ENCODE peak calls at places on chromosomes 4 and X, in eight cellular contexts. P is ovary, W is fibroblast of lung, S is A673, R is cardiac muscle cell, C is body of pancreas, U is uterus, E is HCT116. L is an unnamed sample.
A peak's percentile ranks its signal among the peaks of the same experiment; 100 is the strongest.

GRCh38 chrX:107628662-107629532 is 587 bp downstream of the PRPS1 start:
- DNase-seq in P (peak; percentile 42), W (peak; percentile 33), S (peak; percentile 51), R (peak; percentile 30), C (peak; percentile 33), U (peak; percentile 28), E (no peak), L (peak; percentile 40)

GRCh38 chrX:1491851-1492349 is 39.2 kb upstream of the ASMTL start:
- DNase-seq in P (no peak), W (no peak), S (peak; percentile 72), R (peak; percentile 20), C (no peak), U (no peak), E (peak; percentile 66), L (no peak)

GRCh38 chr4:171954650-171955049 is 141.4 kb downstream of the GALNTL6 start:
- DNase-seq in P (no peak), W (no peak), S (peak; percentile 3), R (no peak), C (no peak), U (no peak), E (peak; percentile 4), L (no peak)

GRCh38 chrX:104665691-104666090 is 99.7 kb downstream of the IL1RAPL2 start:
- DNase-seq in P (no peak), W (no peak), S (no peak), R (no peak), C (no peak), U (no peak), E (no peak), L (no peak)

GRCh38 chr4:169440446-169440845 is 169.7 kb upstream of the SH3RF1 start:
- DNase-seq in P (no peak), W (peak; percentile 43), S (no peak), R (no peak), C (peak; percentile 15), U (no peak), E (no peak), L (no peak)

GRCh38 chr4:174156239-174156826 is 127.1 kb downstream of the FBXO8 start:
- DNase-seq in P (no peak), W (peak; percentile 13), S (peak; percentile 87), R (peak; percentile 75), C (no peak), U (no peak), E (peak; percentile 48), L (no peak)

GRCh38 chr4:81038636-81039350 is 8.3 kb downstream of the BMP3 start:
- DNase-seq in P (no peak), W (no peak), S (no peak), R (no peak), C (no peak), U (no peak), E (no peak), L (no peak)

GRCh38 chr4:26482508-26483462 is 7.5 kb downstream of the CCKAR start:
- DNase-seq in P (no peak), W (peak; percentile 65), S (no peak), R (peak; percentile 18), C (no peak), U (peak; percentile 60), E (no peak), L (no peak)

GRCh38 chrX:54182864-54183613 is at the start of gene FAM120C:
- DNase-seq in P (peak; percentile 74), W (peak; percentile 73), S (peak; percentile 84), R (peak; percentile 84), C (peak; percentile 68), U (peak; percentile 68), E (peak; percentile 56), L (peak; percentile 61)

GRCh38 chr4:176150283-176150682 is 45.1 kb downstream of the SPATA4 start:
- DNase-seq in P (no peak), W (peak; percentile 31), S (peak; percentile 6), R (peak; percentile 44), C (no peak), U (no peak), E (peak; percentile 23), L (no peak)

GRCh38 chrX:15903186-15903681 is 48.6 kb upstream of the AP1S2 start:
- DNase-seq in P (no peak), W (no peak), S (no peak), R (no peak), C (no peak), U (no peak), E (no peak), L (no peak)

GRCh38 chrX:74421181-74422028 is at the start of gene SLC16A2:
- DNase-seq in P (peak; percentile 72), W (peak; percentile 83), S (peak; percentile 85), R (peak; percentile 89), C (peak; percentile 74), U (peak; percentile 83), E (no peak), L (peak; percentile 41)

GRCh38 chrX:118579417-118579816 is 83.8 kb downstream of the DOCK11 start:
- DNase-seq in P (no peak), W (no peak), S (no peak), R (peak; percentile 13), C (no peak), U (no peak), E (no peak), L (no peak)

GRCh38 chr4:85831647-85832046 is 356.7 kb downstream of the ARHGAP24 start:
- DNase-seq in P (no peak), W (no peak), S (no peak), R (no peak), C (peak; percentile 28), U (no peak), E (no peak), L (no peak)

GRCh38 chrX:120514236-120514635 is 45.1 kb upstream of the LAMP2 start:
- DNase-seq in P (no peak), W (peak; percentile 8), S (peak; percentile 14), R (peak; percentile 30), C (peak; percentile 13), U (no peak), E (no peak), L (no peak)

DNA sequence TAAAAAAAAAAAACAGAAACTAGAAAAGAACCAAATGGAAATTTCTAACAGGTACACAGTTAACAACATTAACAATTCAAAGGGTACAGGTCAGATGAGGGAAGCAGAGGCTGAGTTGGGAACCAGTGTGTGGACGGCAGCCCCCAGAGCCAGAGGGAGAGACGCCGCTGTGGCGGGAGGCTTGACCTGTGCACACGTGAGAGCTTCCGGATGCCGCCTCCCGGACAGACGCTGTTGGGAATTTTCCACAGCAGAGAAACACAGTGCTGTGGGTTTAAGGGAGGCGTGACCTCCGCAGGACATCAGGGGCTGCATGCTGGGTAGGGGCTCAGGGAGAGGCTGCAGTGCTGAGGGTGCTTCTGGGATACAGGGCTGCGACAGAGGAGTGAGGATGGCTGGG is 22.2 kb downstream of the TACC3 start:
- DNase-seq in P (no peak), W (no peak), S (no peak), R (no peak), C (no peak), U (no peak), E (no peak), L (no peak)
- H3K36me3 ChIP-seq in P (no peaks in the 10 kb centered on the region), W (peaks cover 26% of the 10 kb centered on the region), S (peaks cover 58% of the 10 kb centered on the region), R (peaks cover 5% of the 10 kb centered on the region), C (no peaks in the 10 kb centered on the region), U (no peaks in the 10 kb centered on the region), E (peaks cover 6% of the 10 kb centered on the region), L (peaks cover 12% of the 10 kb centered on the region)

DNA sequence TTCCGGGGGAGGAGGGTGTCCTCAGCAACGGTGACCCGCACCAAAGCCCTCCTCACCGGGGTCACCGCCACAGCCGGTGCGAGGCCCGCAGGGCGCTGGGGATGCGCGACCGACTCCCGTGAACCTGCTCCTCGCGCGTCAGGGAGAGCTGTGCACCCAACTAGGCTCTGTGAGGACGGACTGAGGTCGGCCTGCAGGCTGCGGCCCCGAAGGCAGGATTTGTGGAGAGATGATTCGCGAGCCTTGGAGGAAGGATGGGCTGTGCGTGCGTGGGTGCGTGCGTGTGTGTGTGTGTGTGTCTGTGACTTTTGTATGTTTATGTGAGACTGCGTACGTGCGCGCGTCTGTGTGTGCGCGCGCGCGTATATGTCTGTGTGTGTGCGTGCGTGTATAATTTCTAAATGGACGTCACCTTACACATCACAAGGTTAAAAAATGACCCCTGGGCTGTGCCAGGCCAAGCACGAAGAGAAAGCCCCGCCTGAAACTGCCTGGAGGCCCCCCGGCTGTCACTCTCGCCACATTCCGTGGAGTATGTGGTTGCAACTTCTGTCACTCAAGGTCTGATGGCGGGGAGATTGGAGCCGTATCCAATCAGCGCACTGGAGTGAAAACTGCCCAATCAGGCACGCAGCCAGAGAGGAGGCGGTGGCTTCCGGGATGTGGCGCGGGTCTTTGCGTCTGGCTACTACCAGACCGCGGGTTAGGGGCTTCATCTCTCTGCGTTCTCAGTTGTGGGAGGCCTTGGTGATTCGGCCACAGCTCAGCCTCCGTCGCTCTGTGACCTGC is at the start of gene ZNF141:
- DNase-seq in P (peak; percentile 96), W (peak; percentile 97), S (peak; percentile 98), R (peak; percentile 99), C (peak; percentile 97), U (peak; percentile 98), E (no peak), L (peak; percentile 94)
- H3K9me3 ChIP-seq in P (no peaks in the 10 kb centered on the region), W (no peaks in the 10 kb centered on the region), S (peaks cover 26% of the 10 kb centered on the region), R (no peaks in the 10 kb centered on the region), C (no peaks in the 10 kb centered on the region), U (no peaks in the 10 kb centered on the region), E (no peaks in the 10 kb centered on the region), L (no peaks in the 10 kb centered on the region)

DNA sequence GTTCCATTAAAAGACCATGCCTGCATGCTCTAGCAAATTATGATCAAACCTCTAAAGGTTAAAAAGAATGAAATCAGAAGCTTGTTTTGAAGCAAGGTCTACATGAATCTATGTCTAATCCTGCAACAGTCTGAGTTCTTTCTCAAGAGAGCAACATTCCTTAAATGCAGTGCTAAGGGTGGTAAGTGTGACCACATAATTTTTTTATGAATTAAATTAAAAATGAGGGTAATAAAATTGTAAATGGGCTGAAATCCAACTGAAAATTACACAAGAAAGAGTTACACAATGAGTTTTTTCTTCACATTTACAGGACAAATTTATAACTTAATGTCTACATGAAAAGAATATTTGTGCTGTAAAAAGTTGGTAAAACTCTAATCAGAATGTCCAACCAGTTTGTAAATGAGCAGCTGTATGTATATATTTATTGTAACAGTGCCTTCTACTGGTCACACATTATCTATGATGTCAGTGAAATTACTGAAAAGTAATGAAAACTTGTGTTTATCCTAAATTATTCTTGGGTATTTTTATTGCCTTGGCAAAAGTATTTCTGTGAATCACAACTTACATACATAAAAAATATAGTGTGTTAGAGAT is 336.3 kb upstream of the PITX2 start:
- DNase-seq in P (no peak), W (peak; percentile 14), S (peak; percentile 40), R (peak; percentile 36), C (no peak), U (no peak), E (no peak), L (no peak)
- TF ChIP-seq CTCF in P (no peak), W (no peak), S (peak; percentile 65), R (peak; percentile 39), C (no peak), U (no peak), E (peak; percentile 35), L (peak; percentile 45)

GRCh38 chr4:102604222-102604940 is 103.2 kb downstream of the NFKB1 start:
- DNase-seq in P (no peak), W (no peak), S (no peak), R (no peak), C (no peak), U (no peak), E (no peak), L (no peak)

GRCh38 chr4:102606846-102607440 is 105.8 kb downstream of the NFKB1 start:
- DNase-seq in P (no peak), W (no peak), S (no peak), R (no peak), C (peak; percentile 69), U (no peak), E (no peak), L (no peak)

GRCh38 chr4:102608190-102608589 is 107.0 kb downstream of the NFKB1 start:
- DNase-seq in P (no peak), W (peak; percentile 42), S (no peak), R (no peak), C (no peak), U (no peak), E (no peak), L (no peak)

GRCh38 chr4:102610007-102610406 is 108.8 kb downstream of the NFKB1 start:
- DNase-seq in P (no peak), W (no peak), S (peak; percentile 18), R (peak; percentile 25), C (no peak), U (no peak), E (no peak), L (no peak)

GRCh38 chr4:102606261-102606660 is 105.1 kb downstream of the NFKB1 start:
- DNase-seq in P (no peak), W (no peak), S (no peak), R (no peak), C (no peak), U (no peak), E (no peak), L (no peak)
- H3K36me3 ChIP-seq in P (no peaks in the 10 kb centered on the region), W (peaks cover 4% of the 10 kb centered on the region), S (peaks cover 3% of the 10 kb centered on the region), R (peaks cover 32% of the 10 kb centered on the region), C (peaks cover 29% of the 10 kb centered on the region), U (no peaks in the 10 kb centered on the region), E (peaks cover 2% of the 10 kb centered on the region), L (no peaks in the 10 kb centered on the region)

L was measured in gastrocnemius medialis.